ENCODE peak calls at places on chromosome 10, in seven cellular contexts. N, T, J, O, C, R and I are unnamed samples.

GRCh38 chr10:78921906-78922305 is 146.9 kb upstream of the ZMIZ1 start:
- DNase-seq in O (no peak), J (no peak), C (no peak), R (no peak), T (no peak), N (no peak), I (no peak)

GRCh38 chr10:123597676-123598075 is 68.5 kb upstream of the GPR26 start:
- DNase-seq in C (no peak), O (no peak), J (no peak), T (no peak), R (no peak), N (no peak), I (no peak)

GRCh38 chr10:33616921-33617320 is 282.5 kb upstream of the NRP1 start:
- DNase-seq in N (no peak), C (peak; percentile 22), O (no peak), J (no peak), R (no peak), T (no peak), I (no peak)

GRCh38 chr10:130339091-130339490 is 202.9 kb downstream of the GLRX3 start:
- DNase-seq in C (no peak), R (no peak), O (no peak), T (no peak), J (no peak), N (no peak), I (no peak)

GRCh38 chr10:31353574-31353973 is 34.6 kb downstream of the ZEB1 start:
- DNase-seq in J (no peak), O (peak; percentile 43), T (peak; percentile 46), R (no peak), C (peak; percentile 76), N (no peak), I (no peak)

GRCh38 chr10:95236068-95236903 is 42.2 kb downstream of the ACSM6 start:
- DNase-seq in O (no peak), R (no peak), C (peak; percentile 81), N (no peak), T (no peak), J (no peak), I (no peak)

GRCh38 chr10:67225226-67225625 is 299.4 kb downstream of the LRRTM3 start:
- DNase-seq in C (no peak), R (no peak), T (no peak), N (no peak), J (no peak), O (no peak), I (no peak)

GRCh38 chr10:71644307-71645180 is 75.0 kb downstream of the C10orf105 start:
- DNase-seq in T (no peak), J (no peak), O (no peak), R (no peak), N (no peak), C (no peak), I (no peak)

GRCh38 chr10:10394933-10395658 is 622.6 kb upstream of the CELF2 start:
- DNase-seq in J (no peak), N (no peak), R (no peak), C (peak; percentile 67), T (no peak), O (no peak), I (no peak)

GRCh38 chr10:132961-133898 is 2.0 kb upstream of the ZMYND11 start:
- DNase-seq in R (no peak), C (peak; percentile 74), N (no peak), T (peak; percentile 80), J (no peak), O (peak; percentile 43), I (no peak)

GRCh38 chr10:76905251-76905650 is 732.4 kb downstream of the KCNMA1 start:
- DNase-seq in T (no peak), C (no peak), J (no peak), O (no peak), R (no peak), N (no peak), I (no peak)

GRCh38 chr10:48760983-48761382 is 76.3 kb downstream of the WDFY4 start:
- DNase-seq in O (no peak), J (no peak), N (no peak), C (no peak), T (no peak), R (no peak), I (no peak)

GRCh38 chr10:24993237-24993958 is 22.6 kb downstream of the ENKUR start:
- DNase-seq in J (no peak), R (no peak), C (no peak), T (no peak), O (no peak), N (no peak), I (no peak)

GRCh38 chr10:122054046-122055025 is 65.4 kb downstream of the TACC2 start:
- DNase-seq in R (no peak), N (peak; percentile 76), C (peak; percentile 68), O (peak; percentile 64), J (no peak), T (peak; percentile 84), I (peak; percentile 72)

GRCh38 chr10:52955337-52955736 is 182.8 kb upstream of the MBL2 start:
- DNase-seq in C (no peak), R (no peak), T (no peak), J (no peak), O (no peak), N (no peak), I (no peak)

GRCh38 chr10:104299031-104299904 is 30.3 kb downstream of the GSTO2 start:
- DNase-seq in T (no peak), C (peak; percentile 94), O (peak; percentile 90), N (peak; percentile 64), J (no peak), R (no peak), I (no peak)

GRCh38 chr10:115665549-115665948 is 572.4 kb downstream of the ATRNL1 start:
- DNase-seq in O (peak; percentile 27), N (no peak), R (no peak), C (no peak), T (no peak), J (no peak), I (no peak)

GRCh38 chr10:47260505-47261111 is 39.4 kb upstream of the GDF10 start:
- DNase-seq in N (no peak), T (no peak), O (no peak), R (no peak), C (no peak), J (no peak), I (no peak)

GRCh38 chr10:102242118-102242485 is 790 bp upstream of the PITX3 start:
- DNase-seq in J (no peak), C (no peak), R (no peak), O (no peak), T (no peak), N (no peak), I (no peak)
- H3K4me3 ChIP-seq in J (peak overlapping the region; percentile 45), C (peak overlapping the region; percentile 65), R (peak overlapping the region; percentile 77), O (peak overlapping the region; percentile 68), T (peak overlapping the region; percentile 75), N (peak overlapping the region; percentile 41), I (peak overlapping the region; percentile 87)

GRCh38 chr10:60998932-60999331 is 54.9 kb upstream of the RHOBTB1 start:
- DNase-seq in O (no peak), C (no peak), N (no peak), J (no peak), R (no peak), T (no peak), I (no peak)

GRCh38 chr10:60992661-60993060 is 48.7 kb upstream of the RHOBTB1 start:
- DNase-seq in N (no peak), J (no peak), C (no peak), R (no peak), T (no peak), O (no peak), I (no peak)

GRCh38 chr10:60989400-60989876 is 45.5 kb upstream of the RHOBTB1 start:
- DNase-seq in T (peak; percentile 33), C (no peak), R (no peak), O (no peak), N (no peak), J (no peak), I (no peak)

GRCh38 chr10:60990663-60991062 is 46.7 kb upstream of the RHOBTB1 start:
- DNase-seq in C (no peak), O (peak; percentile 20), N (no peak), T (no peak), R (no peak), J (no peak), I (no peak)

GRCh38 chr10:60994128-60994527 is 50.1 kb upstream of the RHOBTB1 start:
- DNase-seq in C (no peak), R (no peak), J (no peak), O (no peak), N (no peak), T (no peak), I (no peak)
- TF ChIP-seq CTCF in C (no peak), R (no peak), J (no peak), O (no peak), N (no peak), T (no peak), I (no peak)

GRCh38 chr10:101287183-101287830 is 58.0 kb upstream of the LBX1 start:
- DNase-seq in N (no peak), J (no peak), C (no peak), R (no peak), T (no peak), O (no peak), I (no peak)
- H3K27me3 ChIP-seq in N (peaks cover 56% of the 10 kb centered on the region), J (peaks cover 48% of the 10 kb centered on the region), C (peaks cover 86% of the 10 kb centered on the region), R (peaks cover 90% of the 10 kb centered on the region), T (peaks cover 15% of the 10 kb centered on the region), O (peaks cover 75% of the 10 kb centered on the region), I (no peaks in the 10 kb centered on the region)

GRCh38 chr10:27445070-27445469 is 59.0 kb upstream of the RAB18 start:
- DNase-seq in R (no peak), O (no peak), J (no peak), C (no peak), N (no peak), T (no peak), I (no peak)

GRCh38 chr10:27447540-27447939 is 56.6 kb upstream of the RAB18 start:
- DNase-seq in J (no peak), R (no peak), O (no peak), T (no peak), C (no peak), N (no peak), I (no peak)

GRCh38 chr10:27448926-27449325 is 55.2 kb upstream of the RAB18 start:
- DNase-seq in R (no peak), O (peak; percentile 47), C (peak; percentile 68), J (no peak), N (no peak), T (peak; percentile 4), I (no peak)

GRCh38 chr10:27449571-27449970 is 54.5 kb upstream of the RAB18 start:
- DNase-seq in J (no peak), N (no peak), C (no peak), O (no peak), R (no peak), T (no peak), I (no peak)

DNA sequence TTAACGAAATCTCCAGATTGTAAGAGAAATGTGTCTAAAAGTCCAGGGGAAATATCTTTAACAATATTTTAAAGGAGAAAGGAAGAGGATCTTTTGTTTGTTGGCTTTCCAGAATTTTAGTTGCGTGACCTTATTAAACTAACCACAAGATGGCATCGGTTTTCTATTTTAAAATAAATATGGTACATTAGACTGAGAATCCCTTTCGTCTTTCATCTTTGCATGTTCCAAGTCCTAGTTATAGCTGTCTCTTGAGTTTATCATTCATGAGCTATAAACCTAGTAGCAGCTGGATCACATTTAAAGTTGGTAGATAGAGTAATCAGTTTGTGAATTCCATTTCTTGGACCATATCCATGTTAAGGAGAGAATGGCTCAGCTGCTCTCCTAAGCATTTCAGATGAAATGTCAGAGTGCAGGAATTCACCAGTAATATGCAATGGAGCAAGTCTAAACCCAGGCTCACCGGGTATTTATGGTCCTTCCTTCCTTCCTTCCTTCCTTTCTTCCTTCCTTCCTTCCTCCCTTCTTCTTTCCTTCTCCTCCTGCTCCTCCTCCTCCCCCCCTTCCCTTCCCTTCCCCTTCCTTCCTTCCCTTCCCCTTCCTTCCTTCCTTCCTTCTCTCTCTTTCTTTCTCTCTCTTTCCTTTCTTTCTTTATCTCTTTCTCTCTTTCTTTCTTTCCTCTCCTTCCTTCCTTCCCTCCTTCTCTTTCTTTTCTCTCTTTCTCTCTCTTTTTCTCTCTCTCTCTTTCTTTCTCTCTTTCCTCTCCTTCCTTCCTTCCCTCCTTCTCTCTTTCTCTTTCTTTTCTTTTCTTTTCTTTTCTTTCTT is 57.8 kb upstream of the RAB18 start:
- DNase-seq in N (no peak), C (peak; percentile 47), J (no peak), O (peak; percentile 3), T (peak; percentile 3), R (peak; percentile 10), I (no peak)
- H3K4me3 ChIP-seq in N (no peak overlapping the region), C (no peak overlapping the region), J (no peak overlapping the region), O (no peak overlapping the region), T (no peak overlapping the region), R (no peak overlapping the region), I (no peak overlapping the region)